ENCODE peak calls at places on chromosomes 7 and 10, in ten cellular contexts. T is GM23338; E is dorsolateral prefrontal cortex; G is uterus; S is Peyer's patch; R is brain microvascular endothelial cell; U is effector memory CD4-positive, alpha-beta T cell; M is AG04450; A is cardiac muscle cell; P is tibial artery. H is an unnamed sample.
A peak's percentile ranks its signal among the peaks of the same experiment; 100 is the strongest.

GRCh38 chr7:44112231-44112996 is 8.3 kb downstream of the AEBP1 start:
- DNase-seq in T (peak; percentile 41), E (no peak), G (no peak), S (no peak), R (no peak), U (no peak), M (no peak), A (no peak), P (no peak), H (no peak)

GRCh38 chr7:155643804-155644177 is 670 bp upstream of the RBM33 start:
- DNase-seq in T (no peak), E (no peak), G (no peak), S (no peak), R (no peak), U (no peak), M (no peak), A (peak; percentile 27), P (no peak), H (no peak)

GRCh38 chr10:29619273-29619672 is 15.5 kb downstream of the SVIL start:
- DNase-seq in T (no peak), E (no peak), G (peak; percentile 40), S (no peak), R (no peak), U (no peak), M (peak; percentile 49), A (peak; percentile 46), P (no peak), H (no peak)

GRCh38 chr7:644381-645305 is 81.9 kb upstream of the DNAAF5 start:
- DNase-seq in T (no peak), E (peak; percentile 35), G (no peak), S (no peak), R (peak; percentile 27), U (no peak), M (no peak), A (peak; percentile 14), P (no peak), H (no peak)

GRCh38 chr10:43044444-43045245 is 32.2 kb upstream of the RET start:
- DNase-seq in T (no peak), E (no peak), G (no peak), S (peak; percentile 45), R (no peak), U (no peak), M (no peak), A (no peak), P (peak; percentile 54), H (no peak)

GRCh38 chr7:42014625-42015412 is 222.2 kb downstream of the GLI3 start:
- DNase-seq in T (peak; percentile 86), E (no peak), G (no peak), S (peak; percentile 80), R (peak; percentile 47), U (no peak), M (no peak), A (peak; percentile 60), P (no peak), H (no peak)

GRCh38 chr10:80498833-80499671 is 38.6 kb upstream of the SH2D4B start:
- DNase-seq in T (no peak), E (no peak), G (peak; percentile 98), S (peak; percentile 95), R (peak; percentile 96), U (peak; percentile 34), M (peak; percentile 92), A (peak; percentile 99), P (peak; percentile 93), H (peak; percentile 93)

GRCh38 chr7:122304604-122304975 is at the start of gene FEZF1:
- DNase-seq in T (peak; percentile 81), E (no peak), G (no peak), S (no peak), R (no peak), U (no peak), M (no peak), A (no peak), P (no peak), H (no peak)

GRCh38 chr10:44714451-44714850 is 196.7 kb upstream of the TMEM72 start:
- DNase-seq in T (no peak), E (no peak), G (no peak), S (no peak), R (no peak), U (no peak), M (no peak), A (no peak), P (no peak), H (no peak)

GRCh38 chr10:104925232-104925851 is 284.3 kb downstream of the SORCS3 start:
- DNase-seq in T (peak; percentile 80), E (no peak), G (no peak), S (peak; percentile 50), R (no peak), U (no peak), M (no peak), A (peak; percentile 15), P (no peak), H (no peak)

GRCh38 chr10:35464805-35465456 is 128.6 kb downstream of the CCNY start:
- DNase-seq in T (peak; percentile 73), E (no peak), G (no peak), S (no peak), R (no peak), U (no peak), M (no peak), A (peak; percentile 44), P (no peak), H (no peak)

GRCh38 chr10:511849-512191 is 177.6 kb downstream of the DIP2C start:
- DNase-seq in T (no peak), E (peak; percentile 41), G (no peak), S (no peak), R (no peak), U (no peak), M (no peak), A (no peak), P (peak; percentile 56), H (no peak)

GRCh38 chr10:740936-741431 is 51.5 kb upstream of the DIP2C start:
- DNase-seq in T (peak; percentile 51), E (no peak), G (no peak), S (no peak), R (no peak), U (no peak), M (no peak), A (no peak), P (no peak), H (no peak)

GRCh38 chr10:91162050-91162494 is 58.4 kb upstream of the PCGF5 start:
- DNase-seq in T (no peak), E (no peak), G (no peak), S (peak; percentile 63), R (no peak), U (peak; percentile 6), M (no peak), A (peak; percentile 24), P (no peak), H (no peak)
- H3K4me3 ChIP-seq in T (peak overlapping the region; percentile 66), E (peak overlapping the region; percentile 73), G (peak overlapping the region; percentile 46), S (peak overlapping the region; percentile 98), R (peak overlapping the region; percentile 70), U (peak overlapping the region; percentile 56), M (peak overlapping the region; percentile 75), A (peak overlapping the region; percentile 81), P (peak overlapping the region; percentile 64), H (peak overlapping the region; percentile 80)

DNA sequence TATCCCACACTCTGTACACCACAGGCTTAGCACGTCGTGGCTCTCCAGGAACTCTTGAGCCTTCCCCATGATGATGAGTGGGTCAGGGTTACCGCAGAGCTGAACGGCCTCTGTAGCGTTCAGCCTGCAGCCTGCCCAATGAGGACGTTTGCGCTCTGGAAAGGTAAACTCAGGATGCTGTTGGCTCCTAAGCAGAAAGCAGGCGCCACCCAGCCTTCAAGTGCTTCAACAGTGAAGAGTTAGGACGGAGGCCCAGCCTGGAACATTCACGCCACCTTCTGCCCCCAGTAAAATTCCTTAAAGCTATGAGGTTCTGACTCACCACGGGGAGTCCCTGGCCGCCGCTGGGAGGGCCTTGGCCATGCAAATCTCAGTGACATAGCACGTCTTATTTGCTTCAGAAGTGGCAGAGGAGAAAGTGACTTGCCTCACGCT is 161.5 kb upstream of the SH2B2 start:
- DNase-seq in T (peak; percentile 76), E (no peak), G (peak; percentile 82), S (peak; percentile 52), R (peak; percentile 87), U (no peak), M (peak; percentile 53), A (peak; percentile 87), P (peak; percentile 94), H (peak; percentile 75)
- H3K27me3 ChIP-seq in T (no peaks in the 10 kb centered on the region), E (no peaks in the 10 kb centered on the region), G (no peaks in the 10 kb centered on the region), S (no peaks in the 10 kb centered on the region), R (no peaks in the 10 kb centered on the region), U (no peaks in the 10 kb centered on the region), M (no peaks in the 10 kb centered on the region), A (no peaks in the 10 kb centered on the region), P (no peaks in the 10 kb centered on the region), H (no peaks in the 10 kb centered on the region)

DNA sequence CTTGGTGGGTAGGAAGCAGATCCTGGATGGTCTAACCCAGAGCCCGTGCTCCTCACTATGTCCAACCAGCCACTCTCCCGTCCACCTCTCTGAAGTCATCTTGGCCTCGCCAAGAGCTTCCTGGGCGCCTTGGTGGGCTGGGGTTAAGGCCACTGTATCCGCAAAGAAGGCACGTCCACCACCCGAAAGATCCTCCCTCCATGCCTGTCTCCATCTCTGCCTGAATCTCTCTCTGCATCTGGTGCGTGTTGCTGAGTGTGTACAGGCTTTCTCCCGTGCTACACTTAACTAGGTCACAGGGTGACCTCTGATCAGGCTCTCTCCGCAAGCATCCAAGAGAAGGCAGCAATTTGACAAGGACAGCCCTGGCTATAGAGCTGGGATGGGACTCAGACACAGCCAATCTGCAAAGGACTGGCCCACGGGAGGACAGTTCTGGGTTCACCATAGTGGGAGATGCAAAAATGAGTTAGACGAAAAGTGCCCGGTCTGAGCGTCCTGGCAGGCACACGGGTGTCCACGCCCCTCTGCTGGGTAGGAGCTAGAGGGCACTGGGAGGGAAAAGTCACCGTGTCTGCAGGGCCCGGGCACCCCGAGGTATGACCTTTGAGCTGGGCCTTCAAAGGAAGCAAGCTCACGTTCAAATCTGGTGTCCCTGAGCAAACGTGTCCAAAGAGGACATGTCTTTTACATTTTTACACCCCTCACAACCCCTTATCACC is 9.4 kb upstream of the RFC2 start:
- DNase-seq in T (no peak), E (no peak), G (no peak), S (peak; percentile 47), R (no peak), U (no peak), M (no peak), A (no peak), P (no peak), H (no peak)
- H3K4me3 ChIP-seq in T (no peak overlapping the region), E (no peak overlapping the region), G (no peak overlapping the region), S (no peak overlapping the region), R (no peak overlapping the region), U (no peak overlapping the region), M (no peak overlapping the region), A (no peak overlapping the region), P (no peak overlapping the region), H (no peak overlapping the region)

DNA sequence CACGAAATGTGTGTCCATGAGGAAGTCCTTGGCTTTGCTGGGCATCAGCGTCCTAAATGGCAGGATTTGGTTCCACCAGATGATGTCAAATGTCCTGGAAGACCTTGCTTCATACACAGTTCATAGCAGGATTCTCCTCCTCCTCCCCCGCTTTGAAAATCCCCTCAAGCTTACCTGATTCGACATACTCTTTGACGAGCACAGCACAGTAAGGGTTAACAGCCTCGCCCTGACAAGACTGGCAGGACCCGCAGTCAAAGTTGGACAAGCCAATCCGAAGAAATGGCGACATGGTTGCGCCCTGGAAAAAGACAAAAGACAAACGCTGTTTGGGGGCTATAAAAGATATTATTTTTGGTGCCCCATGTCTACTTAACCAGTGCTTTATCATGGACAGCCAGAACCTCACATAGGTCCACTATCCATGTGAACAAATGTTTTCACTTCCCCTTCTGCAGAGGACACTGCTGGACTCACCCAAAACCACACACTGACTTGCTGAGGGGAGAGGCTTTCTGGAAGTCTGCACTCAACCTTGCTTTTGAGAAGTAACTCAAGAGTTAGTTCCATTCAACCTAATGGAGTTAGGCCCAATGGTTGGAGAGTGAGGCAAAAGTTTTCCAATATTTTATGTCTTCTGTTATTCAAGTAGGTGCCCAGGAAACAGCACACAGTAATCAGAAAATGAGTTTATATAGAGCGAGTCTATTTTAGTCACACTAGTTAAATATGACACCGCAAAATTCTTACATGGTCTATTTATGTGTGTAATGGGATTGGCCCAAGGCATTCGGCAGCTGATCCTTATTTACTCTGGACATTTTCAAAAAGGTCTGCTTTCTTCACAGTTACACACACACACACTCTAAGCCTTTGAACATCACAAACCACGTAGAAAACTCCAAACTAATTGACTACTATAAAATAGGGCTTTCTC is 65.0 kb downstream of the PRKCQ start:
- DNase-seq in T (no peak), E (no peak), G (no peak), S (no peak), R (no peak), U (no peak), M (no peak), A (no peak), P (no peak), H (no peak)
- H3K27me3 ChIP-seq in T (no peaks in the 10 kb centered on the region), E (no peaks in the 10 kb centered on the region), G (no peaks in the 10 kb centered on the region), S (no peaks in the 10 kb centered on the region), R (no peaks in the 10 kb centered on the region), U (no peaks in the 10 kb centered on the region), M (peaks cover 10% of the 10 kb centered on the region), A (no peaks in the 10 kb centered on the region), P (no peaks in the 10 kb centered on the region), H (no peaks in the 10 kb centered on the region)